ENCODE peak calls at places on chromosome 12, in four cellular contexts. R, E, S and F are unnamed samples.
A peak's percentile ranks its signal among the peaks of the same experiment; 100 is the strongest.

GRCh38 chr12:95014554-95014953 is 11.1 kb upstream of the NDUFA12 start:
- DNase-seq in R (no peak), E (no peak), S (peak; percentile 4), F (no peak)

GRCh38 chr12:45379261-45379660 is 163.4 kb downstream of the ANO6 start:
- DNase-seq in R (no peak), E (no peak), S (peak; percentile 61), F (no peak)

GRCh38 chr12:115660211-115660805 is 617.2 kb downstream of the MED13L start:
- DNase-seq in R (no peak), E (no peak), S (peak; percentile 78), F (no peak)

GRCh38 chr12:109489955-109490565 is 12.6 kb downstream of the UBE3B start:
- DNase-seq in R (no peak), E (no peak), S (no peak), F (no peak)

GRCh38 chr12:30700216-30700900 is 4.7 kb upstream of the IPO8 start:
- DNase-seq in R (no peak), E (no peak), S (peak; percentile 27), F (no peak)

GRCh38 chr12:99154264-99154982 is 493.1 kb upstream of the GARIN6 start:
- DNase-seq in R (no peak), E (no peak), S (no peak), F (no peak)

GRCh38 chr12:96766232-96766631 is 140.8 kb upstream of the NEDD1 start:
- DNase-seq in R (no peak), E (no peak), S (no peak), F (no peak)

GRCh38 chr12:129772463-129773169 is 131.2 kb downstream of the TMEM132D start:
- DNase-seq in R (no peak), E (no peak), S (no peak), F (no peak)

GRCh38 chr12:26195250-26195640 is at the start of gene SSPN:
- DNase-seq in R (no peak), E (no peak), S (peak; percentile 79), F (peak; percentile 73)

GRCh38 chr12:119512772-119513497 is 80.6 kb upstream of the TMEM233 start:
- DNase-seq in R (no peak), E (no peak), S (peak; percentile 10), F (peak; percentile 25)

GRCh38 chr12:111428081-111428727 is 22.5 kb downstream of the SH2B3 start:
- DNase-seq in R (no peak), E (no peak), S (no peak), F (no peak)

GRCh38 chr12:88501976-88502938 is 78.0 kb downstream of the KITLG start:
- DNase-seq in R (no peak), E (no peak), S (peak; percentile 55), F (no peak)

GRCh38 chr12:124694846-124695497 is 127.6 kb upstream of the NCOR2 start:
- DNase-seq in R (no peak), E (no peak), S (peak; percentile 94), F (no peak)

DNA sequence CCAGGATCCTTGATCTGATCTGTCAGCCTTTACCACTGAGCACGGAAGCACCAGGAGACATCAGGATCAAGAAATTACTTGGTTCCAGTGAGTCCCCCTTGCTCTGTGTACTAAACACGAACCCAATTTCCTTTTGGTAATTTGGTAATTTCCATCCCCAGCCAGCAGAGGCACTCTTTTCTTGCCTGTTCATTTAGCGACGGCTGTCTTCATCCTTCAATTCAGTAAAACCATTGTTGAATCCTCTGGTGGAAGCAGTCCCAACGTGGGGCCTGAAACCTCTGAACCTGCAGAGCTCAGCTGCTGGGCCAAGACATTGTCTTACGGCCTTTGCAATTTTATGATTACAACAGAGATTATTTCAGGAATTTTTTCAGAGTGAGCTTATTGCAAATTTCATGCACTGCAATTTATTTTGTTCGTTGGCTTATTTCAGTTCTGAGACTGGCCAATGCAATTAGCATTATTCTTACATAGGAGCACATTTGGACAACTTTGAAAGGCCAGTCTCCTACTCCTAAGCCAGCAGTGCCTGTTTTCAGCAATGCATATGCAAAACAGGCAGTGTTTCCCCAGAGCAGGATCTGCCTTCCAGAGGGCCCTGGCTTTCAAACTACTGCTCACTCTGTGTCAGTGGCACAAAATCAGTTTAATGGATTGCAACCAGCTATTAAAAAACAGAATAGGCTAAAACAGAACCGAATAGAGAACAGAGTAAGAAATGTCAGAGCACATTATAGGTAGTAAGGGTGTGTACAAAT is 372.9 kb upstream of the TMEM132C start:
- DNase-seq in R (no peak), E (no peak), S (no peak), F (no peak)
- TF ChIP-seq CTCF in R (no peak), E (peak; percentile 17), S (peak; percentile 17), F (peak; percentile 50)

GRCh38 chr12:47803196-47803875 is 16.4 kb downstream of the HDAC7 start:
- DNase-seq in R (no peak), E (no peak), S (no peak), F (no peak)

GRCh38 chr12:47800582-47800981 is 19.1 kb downstream of the HDAC7 start:
- DNase-seq in R (no peak), E (no peak), S (no peak), F (no peak)

GRCh38 chr12:47801170-47801903 is 18.4 kb downstream of the HDAC7 start:
- DNase-seq in R (no peak), E (no peak), S (peak; percentile 53), F (no peak)

GRCh38 chr12:47801904-47802246 is 17.8 kb downstream of the HDAC7 start:
- DNase-seq in R (no peak), E (no peak), S (no peak), F (no peak)

DNA sequence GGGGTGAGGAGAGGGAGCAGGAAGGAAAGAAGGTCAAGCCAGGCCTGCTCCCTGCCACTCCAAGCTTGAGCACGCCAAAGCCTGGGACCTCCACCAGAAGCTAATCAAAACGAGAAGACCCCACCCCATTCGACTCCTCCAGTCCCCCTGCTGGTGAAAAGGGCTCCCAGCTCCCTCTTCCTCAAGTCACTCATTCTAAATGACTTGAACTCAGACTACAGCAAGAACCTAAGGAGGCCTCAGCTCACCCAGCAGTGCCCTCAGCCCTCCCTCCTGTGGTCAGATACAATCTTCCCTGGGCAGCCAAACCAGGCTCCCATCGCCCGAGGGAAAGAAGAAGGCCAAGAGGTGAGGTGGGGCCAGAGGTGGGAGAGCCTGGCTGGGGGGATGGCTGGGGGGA is 17.4 kb downstream of the HDAC7 start:
- DNase-seq in R (no peak), E (no peak), S (no peak), F (no peak)
- TF ChIP-seq CTCF in R (peak; percentile 47), E (no peak), S (peak; percentile 34), F (peak; percentile 46)

GRCh38 chr12:116945901-116946550 is 35.3 kb downstream of the FBXW8 start:
- DNase-seq in R (no peak), E (no peak), S (no peak), F (no peak)

GRCh38 chr12:116950628-116951325 is 40.0 kb downstream of the FBXW8 start:
- DNase-seq in R (no peak), E (no peak), S (no peak), F (no peak)

GRCh38 chr12:116943419-116944372 is 32.9 kb downstream of the FBXW8 start:
- DNase-seq in R (no peak), E (no peak), S (no peak), F (no peak)

DNA sequence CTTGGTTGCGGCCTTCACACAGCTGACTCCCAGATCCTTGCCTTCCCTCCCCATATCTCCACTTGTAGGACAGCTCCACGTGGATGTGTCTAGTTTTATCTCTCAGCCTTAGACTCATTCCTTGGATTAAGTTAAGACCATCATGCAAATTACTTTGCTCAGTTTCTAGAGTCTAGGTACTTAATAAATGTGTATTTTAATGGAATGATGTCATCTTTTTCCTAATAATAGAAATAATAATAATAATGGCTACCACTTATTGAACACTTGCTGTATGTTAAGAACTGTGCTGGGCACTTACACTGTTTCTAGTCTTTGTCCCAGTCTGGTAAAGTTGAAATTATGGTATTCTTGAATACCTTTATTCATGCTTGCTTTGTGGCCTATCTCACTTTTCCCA is 37.5 kb downstream of the FBXW8 start:
- DNase-seq in R (no peak), E (no peak), S (no peak), F (no peak)
- TF ChIP-seq CTCF in R (no peak), E (no peak), S (no peak), F (no peak)

DNA sequence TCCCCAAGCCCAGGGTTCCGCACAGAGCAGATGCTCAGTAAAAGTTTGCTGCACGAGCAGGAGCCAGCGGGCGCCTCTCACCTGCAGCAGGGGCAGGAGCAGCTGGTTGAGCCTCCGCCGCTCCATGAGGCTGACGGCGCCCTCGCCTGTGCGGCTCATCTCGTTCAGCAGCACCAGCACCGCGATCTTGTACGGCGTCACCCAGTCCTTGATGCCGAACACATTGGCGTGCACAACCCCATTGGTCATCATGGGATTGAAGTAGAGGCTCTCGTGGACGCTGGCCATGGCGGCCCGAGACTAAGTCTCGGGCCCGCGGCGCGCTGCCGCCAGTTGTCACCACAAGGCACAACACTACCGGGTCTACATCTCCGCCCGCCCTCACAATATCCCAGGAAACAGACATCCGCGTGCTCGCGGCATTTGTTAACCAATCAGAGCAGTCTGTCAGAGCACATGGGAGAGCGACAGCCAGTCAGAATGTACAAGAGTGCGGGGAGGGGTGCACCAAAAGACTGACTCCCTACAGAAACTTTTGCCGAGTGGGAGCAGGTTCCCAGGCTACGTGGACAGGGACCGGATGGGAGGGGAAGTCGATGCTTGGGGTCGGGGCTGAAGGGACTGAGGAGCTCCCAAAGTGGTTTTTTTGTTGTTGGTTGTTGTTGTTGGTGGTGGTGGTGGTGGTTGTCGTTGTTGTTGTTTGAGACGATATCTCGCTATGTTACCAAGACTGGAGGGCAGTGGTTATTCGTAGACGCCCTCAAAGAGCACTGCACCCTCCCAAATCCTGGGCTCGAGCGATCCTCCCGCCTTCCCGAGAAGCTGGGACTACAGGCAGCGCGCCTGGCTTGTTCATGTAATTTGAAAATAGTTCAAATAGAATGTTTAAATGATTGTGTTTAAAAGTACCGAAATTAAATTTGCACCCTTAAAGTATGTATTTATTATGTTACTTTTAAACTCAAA is at the start of gene ANAPC5:
- DNase-seq in R (peak; percentile 99), E (peak; percentile 98), S (peak; percentile 99), F (peak; percentile 76)
- TF ChIP-seq CTCF in R (no peak), E (no peak), S (no peak), F (no peak)

GRCh38 chr12:131915774-131916173 is 13.3 kb upstream of the PUS1 start:
- DNase-seq in R (no peak), E (no peak), S (no peak), F (no peak)
- TF ChIP-seq CTCF in R (no peak), E (no peak), S (no peak), F (no peak)

DNA sequence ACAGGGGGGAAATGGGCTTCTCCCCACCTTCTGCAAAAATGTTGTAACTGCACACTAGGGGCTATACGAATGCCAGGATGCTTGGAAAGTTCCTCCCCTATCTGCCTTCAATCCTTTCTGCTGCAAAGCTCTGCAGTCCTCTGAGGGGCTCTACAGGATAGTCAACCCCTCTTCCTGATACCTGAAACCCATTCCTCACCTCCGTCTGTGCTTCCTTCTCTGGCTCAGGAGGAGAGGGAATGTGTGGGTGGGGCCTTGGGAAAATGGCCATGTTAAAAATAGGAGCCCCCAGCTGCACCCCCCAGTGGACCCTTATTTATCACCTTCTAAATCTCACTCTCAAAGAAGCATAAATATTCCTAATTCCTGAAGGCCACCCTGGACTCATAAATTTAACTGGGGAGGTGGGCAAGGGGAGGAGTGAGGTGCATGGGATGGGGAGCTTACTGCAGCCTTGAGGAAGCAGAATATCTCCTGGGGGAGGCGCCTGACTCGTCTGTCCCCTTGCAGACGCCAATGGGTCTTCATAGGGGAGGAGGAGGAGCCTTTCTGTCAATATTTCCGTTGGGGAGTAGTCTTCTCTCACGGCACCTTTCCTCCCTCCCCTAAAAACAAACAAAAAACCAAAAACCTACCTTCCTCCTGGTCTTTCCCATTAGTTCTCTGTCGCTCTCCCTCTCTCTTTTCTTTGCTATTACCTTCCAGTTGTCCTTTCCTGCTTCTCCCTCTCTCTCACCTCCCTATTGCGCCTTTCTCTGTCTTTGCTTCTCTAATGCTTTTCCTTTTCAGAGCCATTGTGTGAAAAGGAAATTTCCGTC is 6.3 kb downstream of the GPR84 start:
- DNase-seq in R (peak; percentile 59), E (peak; percentile 30), S (no peak), F (no peak)
- TF ChIP-seq CTCF in R (no peak), E (no peak), S (no peak), F (no peak)

GRCh38 chr12:43758728-43759563 is at the start of the genes IRAK4 and PUS7L:
- DNase-seq in R (peak; percentile 96), E (peak; percentile 87), S (peak; percentile 98), F (peak; percentile 74)
- TF ChIP-seq CTCF in R (peak; percentile 36), E (peak; percentile 77), S (peak; percentile 51), F (peak; percentile 35)